ENCODE peak calls at places on chromosome 19, in ten cellular contexts. U is A549, S is tibial nerve, F is stomach, Y is ovary, O is H1, L is GM12878, V is transverse colon, E is HepG2, Q is suprapubic skin. I is an unnamed sample.

GRCh38 chr19:16180611-16181010 is 4.6 kb upstream of the FAM32A start:
- DNase-seq in U (peak; percentile 63), S (no peak), F (no peak), Y (no peak), O (no peak), L (no peak), V (no peak), E (no peak), Q (no peak), I (no peak)

GRCh38 chr19:55247621-55248099 is 11.2 kb downstream of the PPP6R1 start:
- DNase-seq in U (peak; percentile 74), S (no peak), F (no peak), Y (no peak), O (no peak), L (no peak), V (peak; percentile 58), E (no peak), Q (no peak), I (no peak)

GRCh38 chr19:40614595-40615411 is 13.6 kb downstream of the LTBP4 start:
- DNase-seq in U (peak; percentile 68), S (peak; percentile 92), F (peak; percentile 82), Y (peak; percentile 89), O (no peak), L (peak; percentile 35), V (peak; percentile 93), E (no peak), Q (peak; percentile 93), I (peak; percentile 95)

GRCh38 chr19:15254547-15254946 is 22.3 kb upstream of the EPHX3 start:
- DNase-seq in U (no peak), S (no peak), F (no peak), Y (no peak), O (no peak), L (no peak), V (no peak), E (no peak), Q (no peak), I (no peak)

GRCh38 chr19:32404213-32404938 is 1.2 kb upstream of the DPY19L3 start:
- DNase-seq in U (no peak), S (no peak), F (no peak), Y (peak; percentile 40), O (no peak), L (no peak), V (no peak), E (peak; percentile 18), Q (no peak), I (no peak)

GRCh38 chr19:34667349-34668076 is 9.4 kb downstream of the SCGB2B2 start:
- DNase-seq in U (no peak), S (no peak), F (no peak), Y (no peak), O (no peak), L (no peak), V (no peak), E (peak; percentile 16), Q (no peak), I (no peak)

GRCh38 chr19:46299004-46299509 is 2.2 kb downstream of the HIF3A start:
- DNase-seq in U (peak; percentile 90), S (peak; percentile 99), F (peak; percentile 99), Y (peak; percentile 100), O (no peak), L (no peak), V (peak; percentile 98), E (peak; percentile 54), Q (peak; percentile 97), I (peak; percentile 99)

GRCh38 chr19:51549533-51550324 is 18.3 kb upstream of the SIGLEC6 start:
- DNase-seq in U (no peak), S (no peak), F (no peak), Y (no peak), O (no peak), L (no peak), V (no peak), E (no peak), Q (no peak), I (no peak)

GRCh38 chr19:8451885-8452284 is 7.1 kb downstream of the HNRNPM start:
- DNase-seq in U (peak; percentile 30), S (no peak), F (no peak), Y (no peak), O (no peak), L (no peak), V (no peak), E (peak; percentile 28), Q (no peak), I (peak; percentile 34)

GRCh38 chr19:35248310-35249145 is at the start of gene LSR:
- DNase-seq in U (peak; percentile 61), S (no peak), F (peak; percentile 94), Y (peak; percentile 46), O (peak; percentile 88), L (peak; percentile 70), V (peak; percentile 94), E (peak; percentile 89), Q (peak; percentile 88), I (no peak)

GRCh38 chr19:33620611-33621010 is 1.1 kb upstream of the CHST8 start:
- DNase-seq in U (no peak), S (no peak), F (no peak), Y (no peak), O (no peak), L (no peak), V (no peak), E (no peak), Q (no peak), I (peak; percentile 2)

GRCh38 chr19:4425531-4425930 is 23.1 kb downstream of the CHAF1A start:
- DNase-seq in U (no peak), S (no peak), F (no peak), Y (no peak), O (no peak), L (no peak), V (no peak), E (no peak), Q (no peak), I (no peak)

GRCh38 chr19:35746087-35746462 is 624 bp downstream of the PSENEN start:
- DNase-seq in U (no peak), S (no peak), F (no peak), Y (no peak), O (no peak), L (no peak), V (no peak), E (no peak), Q (no peak), I (no peak)

GRCh38 chr19:44093931-44094765 is at the start of gene ZNF224:
- DNase-seq in U (peak; percentile 94), S (peak; percentile 85), F (peak; percentile 89), Y (peak; percentile 89), O (peak; percentile 51), L (peak; percentile 57), V (peak; percentile 92), E (peak; percentile 88), Q (peak; percentile 95), I (peak; percentile 94)

GRCh38 chr19:56660381-56661105 is 11.0 kb downstream of the ZNF835 start:
- DNase-seq in U (no peak), S (no peak), F (no peak), Y (peak; percentile 54), O (no peak), L (no peak), V (no peak), E (no peak), Q (no peak), I (no peak)

DNA sequence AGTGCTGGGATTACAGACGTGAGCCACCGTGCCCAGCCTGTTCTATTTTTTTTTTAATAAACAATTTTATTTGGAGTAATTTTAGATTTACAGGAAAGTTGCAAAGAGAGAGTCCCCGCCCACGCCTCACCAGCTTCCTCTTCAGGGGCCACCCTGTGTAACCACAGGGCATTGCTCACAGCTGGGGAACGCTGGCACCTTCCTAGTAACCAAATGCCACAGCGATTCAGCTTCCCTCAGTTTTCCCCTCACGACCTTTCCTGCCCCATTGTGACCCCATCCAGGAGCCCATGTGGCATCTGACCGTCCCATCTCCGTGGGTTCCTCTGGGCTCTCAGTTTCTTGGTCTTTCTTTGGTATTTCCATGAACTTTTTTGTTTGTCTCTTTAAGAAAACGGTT is 83.9 kb downstream of the GNG7 start:
- DNase-seq in U (no peak), S (peak; percentile 57), F (peak; percentile 59), Y (no peak), O (no peak), L (no peak), V (peak; percentile 74), E (no peak), Q (no peak), I (peak; percentile 80)
- TF ChIP-seq POLR2A in U (no peak), S (no peak), F (no peak), Y (no peak), O (no peak), L (no peak), V (no peak), E (no peak), Q (no peak), I (no peak)

GRCh38 chr19:30224689-30225606 is 147.2 kb upstream of the ZNF536 start:
- DNase-seq in U (peak; percentile 26), S (no peak), F (no peak), Y (no peak), O (no peak), L (no peak), V (no peak), E (no peak), Q (no peak), I (peak; percentile 53)

GRCh38 chr19:30227661-30228112 is 144.5 kb upstream of the ZNF536 start:
- DNase-seq in U (peak; percentile 82), S (peak; percentile 46), F (peak; percentile 33), Y (peak; percentile 59), O (no peak), L (no peak), V (peak; percentile 57), E (peak; percentile 17), Q (no peak), I (peak; percentile 70)

GRCh38 chr19:30227071-30227621 is 145.0 kb upstream of the ZNF536 start:
- DNase-seq in U (no peak), S (no peak), F (no peak), Y (no peak), O (no peak), L (no peak), V (no peak), E (no peak), Q (no peak), I (peak; percentile 55)

GRCh38 chr19:30225615-30226463 is 146.3 kb upstream of the ZNF536 start:
- DNase-seq in U (no peak), S (no peak), F (no peak), Y (no peak), O (no peak), L (no peak), V (no peak), E (no peak), Q (no peak), I (peak; percentile 44)

GRCh38 chr19:30226464-30227070 is 145.6 kb upstream of the ZNF536 start:
- DNase-seq in U (no peak), S (no peak), F (no peak), Y (no peak), O (no peak), L (no peak), V (peak; percentile 25), E (no peak), Q (no peak), I (no peak)
- TF ChIP-seq EP300 in U (no peak), S (peak; percentile 18), F (no peak), Y (no peak), O (no peak), L (no peak), V (no peak), E (no peak), Q (no peak), I (no peak)

GRCh38 chr19:10334340-10335148 is 1.2 kb upstream of the RAVER1 start:
- DNase-seq in U (peak; percentile 93), S (peak; percentile 95), F (peak; percentile 97), Y (peak; percentile 98), O (peak; percentile 70), L (no peak), V (peak; percentile 97), E (peak; percentile 93), Q (peak; percentile 97), I (peak; percentile 98)
- TF ChIP-seq POLR2A in U (peak; percentile 30), S (no peak), F (no peak), Y (no peak), O (no peak), L (no peak), V (peak; percentile 84), E (peak; percentile 72), Q (no peak), I (peak; percentile 40)

GRCh38 chr19:17530586-17530985 is 19.1 kb downstream of the PGLS start:
- DNase-seq in U (no peak), S (no peak), F (no peak), Y (no peak), O (no peak), L (no peak), V (no peak), E (peak; percentile 39), Q (no peak), I (no peak)
- TF ChIP-seq EP300 in U (no peak), S (no peak), F (no peak), Y (no peak), O (no peak), L (no peak), V (no peak), E (no peak), Q (no peak), I (no peak)